ENCODE peak calls at places on chromosomes 7 and 10, in five cellular contexts. D is GDM1, P is dorsolateral prefrontal cortex, B is HAP-1, W is brain pericyte. O is an unnamed sample.
A peak's percentile ranks its signal among the peaks of the same experiment; 100 is the strongest.

GRCh38 chr7:151637781-151638261 is 118.1 kb upstream of the RHEB start:
- DNase-seq in W (no peak), P (no peak), B (no peak), D (no peak), O (no peak)

GRCh38 chr7:104926905-104927454 is 87.0 kb upstream of the KMT2E start:
- DNase-seq in P (no peak), D (no peak), B (no peak), W (no peak), O (no peak)

GRCh38 chr10:110872984-110873569 is 1.3 kb downstream of the PDCD4 start:
- DNase-seq in D (no peak), P (no peak), W (no peak), B (no peak), O (no peak)

GRCh38 chr7:122412886-122413285 is 108.3 kb upstream of the FEZF1 start:
- DNase-seq in P (no peak), B (no peak), W (peak; percentile 22), D (no peak), O (no peak)

GRCh38 chr7:37336259-37336658 is 112.4 kb downstream of the ELMO1 start:
- DNase-seq in W (no peak), B (no peak), D (no peak), P (no peak), O (no peak)

GRCh38 chr10:28873540-28873939 is 196.2 kb downstream of the BAMBI start:
- DNase-seq in W (no peak), B (no peak), P (no peak), D (no peak), O (no peak)

GRCh38 chr7:155454183-155455112 is 3.5 kb upstream of the EN2 start:
- DNase-seq in W (no peak), B (no peak), P (no peak), D (no peak), O (no peak)

GRCh38 chr10:128180843-128181242 is 54.6 kb upstream of the MKI67 start:
- DNase-seq in W (no peak), P (no peak), D (no peak), B (no peak), O (no peak)

GRCh38 chr10:13672505-13672904 is 85.7 kb downstream of the PRPF18 start:
- DNase-seq in P (no peak), D (no peak), W (no peak), B (no peak), O (no peak)

GRCh38 chr10:74040200-74041126 is 42.5 kb downstream of the VCL start:
- DNase-seq in P (no peak), W (no peak), B (no peak), D (no peak), O (no peak)

GRCh38 chr7:105760549-105761447 is 115.6 kb downstream of the ATXN7L1 start:
- DNase-seq in D (no peak), P (no peak), B (no peak), W (no peak), O (no peak)

GRCh38 chr7:157841757-157842390 is 505.1 kb downstream of the DNAJB6 start:
- DNase-seq in P (no peak), B (no peak), W (no peak), D (no peak), O (no peak)

GRCh38 chr7:18116661-18117060 is 89.0 kb upstream of the PRPS1L1 start:
- DNase-seq in P (no peak), D (no peak), B (no peak), W (no peak), O (no peak)

GRCh38 chr7:30348083-30348560 is 63.7 kb downstream of the ZNRF2 start:
- DNase-seq in D (peak; percentile 44), P (no peak), B (no peak), W (peak; percentile 31), O (no peak)

GRCh38 chr7:81333004-81333403 is 414.2 kb upstream of the SEMA3C start:
- DNase-seq in P (no peak), W (no peak), B (no peak), D (no peak), O (no peak)

GRCh38 chr7:74334026-74334425 is 44.8 kb downstream of the CLIP2 start:
- DNase-seq in W (peak; percentile 21), B (no peak), P (no peak), D (no peak), O (no peak)

GRCh38 chr7:78434281-78434680 is 635.7 kb downstream of the PHTF2 start:
- DNase-seq in D (no peak), P (no peak), B (no peak), W (no peak), O (no peak)

GRCh38 chr10:26859241-26860025 is 1.3 kb downstream of the ABI1 start:
- DNase-seq in D (no peak), P (no peak), W (no peak), B (no peak), O (no peak)

GRCh38 chr10:61271127-61271780 is 181.9 kb downstream of the TMEM26 start:
- DNase-seq in D (no peak), P (no peak), B (no peak), W (peak; percentile 46), O (no peak)

O was measured in C1 segment of cervical spinal cord.